ENCODE peak calls at places on chromosomes 4 and X, in eight cellular contexts. U, P, J, H, M, B, D and O are unnamed samples.
A peak's percentile ranks its signal among the peaks of the same experiment; 100 is the strongest.

GRCh38 chrX:8139713-8140112 is 31.4 kb downstream of the VCX2 start:
- DNase-seq in B (no peak), P (no peak), U (no peak), D (peak; percentile 34), J (no peak), H (no peak), M (peak; percentile 11), O (peak; percentile 12)

GRCh38 chrX:275967-276587 is 5.1 kb upstream of the PLCXD1 start:
- DNase-seq in H (peak; percentile 94), D (peak; percentile 69), U (peak; percentile 29), B (peak; percentile 91), J (peak; percentile 59), P (no peak), M (peak; percentile 45), O (no peak)

GRCh38 chr4:128299848-128300247 is 12.2 kb upstream of the PGRMC2 start:
- DNase-seq in U (no peak), D (no peak), M (no peak), P (no peak), B (no peak), H (no peak), J (no peak), O (no peak)

GRCh38 chrX:119516157-119516702 is 48.0 kb downstream of the SLC25A5 start:
- DNase-seq in U (no peak), H (peak; percentile 68), P (no peak), D (peak; percentile 75), M (peak; percentile 54), B (peak; percentile 73), J (peak; percentile 40), O (peak; percentile 43)

GRCh38 chr4:7845493-7846124 is 94.1 kb downstream of the AFAP1 start:
- DNase-seq in B (no peak), U (no peak), H (peak; percentile 71), M (no peak), D (no peak), P (no peak), J (no peak), O (no peak)

GRCh38 chr4:124804584-124804983 is 92.1 kb upstream of the ANKRD50 start:
- DNase-seq in D (no peak), J (no peak), H (no peak), B (no peak), P (no peak), U (no peak), M (no peak), O (no peak)

GRCh38 chr4:113772319-113772718 is 10.8 kb upstream of the CAMK2D start:
- DNase-seq in J (no peak), H (no peak), D (no peak), U (no peak), B (no peak), M (no peak), P (no peak), O (no peak)

GRCh38 chr4:86909945-86910344 is 17.7 kb upstream of the C4orf36 start:
- DNase-seq in P (no peak), D (no peak), U (no peak), M (no peak), H (no peak), B (no peak), J (no peak), O (no peak)

GRCh38 chrX:20521245-20521644 is 254.5 kb upstream of the RPS6KA3 start:
- DNase-seq in B (peak; percentile 24), P (no peak), D (peak; percentile 64), J (no peak), H (no peak), M (no peak), U (no peak), O (no peak)

GRCh38 chr4:168540086-168540864 is 43.4 kb downstream of the PALLD start:
- DNase-seq in U (no peak), D (peak; percentile 89), J (no peak), P (no peak), H (no peak), M (no peak), B (peak; percentile 23), O (no peak)

GRCh38 chrX:136691028-136691809 is 43.3 kb downstream of the CD40LG start:
- DNase-seq in B (no peak), M (peak; percentile 8), P (no peak), H (no peak), J (no peak), D (peak; percentile 37), U (no peak), O (peak; percentile 29)

GRCh38 chrX:101079736-101080135 is 1.1 kb downstream of the TMEM35A start:
- DNase-seq in J (no peak), D (no peak), B (no peak), H (no peak), P (no peak), U (no peak), M (no peak), O (no peak)

GRCh38 chr4:88107406-88108107 is 50.9 kb downstream of the ABCG2 start:
- DNase-seq in U (no peak), M (no peak), D (peak; percentile 12), B (no peak), J (no peak), H (peak; percentile 9), P (no peak), O (no peak)

GRCh38 chr4:41744572-41745291 is 3.8 kb downstream of the PHOX2B start:
- DNase-seq in B (no peak), U (no peak), D (no peak), J (no peak), P (no peak), M (no peak), H (peak; percentile 39), O (no peak)

GRCh38 chrX:11533211-11533651 is 132.5 kb downstream of the ARHGAP6 start:
- DNase-seq in J (no peak), M (peak; percentile 53), P (no peak), U (no peak), B (peak; percentile 37), H (peak; percentile 28), D (peak; percentile 83), O (peak; percentile 59)